ENCODE peak calls at places on chromosomes 11 and 22, in six cellular contexts. One of them, this sample, is unnamed.
A peak's percentile ranks its signal among the peaks of the same experiment; 100 is the strongest.

GRCh38 chr22:38655532-38656255 is 498 bp downstream of the FAM227A start:
- DNase-seq in stimulated activated CD8-positive, alpha-beta memory T cell treated with anti-CD3 and anti-CD28 coated beads, Interleukin-15, amount 100 ng/mL, for 48 hours: no peak
- DNase-seq in iPS DF 6.9: no peak
- DNase-seq in stimulated activated CD4-positive, alpha-beta T cell treated with anti-CD3 and anti-CD28 coated beads, Interleukin-12 subunit alpha, Interleukin-12 subunit beta, amount 100 ng/mL, for 48 hours: no peak
- DNase-seq in progenitor cell of endocrine pancreas: no peak
- DNase-seq in heart left ventricle: no peak
- DNase-seq in this sample: no peak

GRCh38 chr11:130001491-130002351 is 914 bp downstream of the PRDM10 start:
- DNase-seq in stimulated activated CD8-positive, alpha-beta memory T cell treated with anti-CD3 and anti-CD28 coated beads, Interleukin-15, amount 100 ng/mL, for 48 hours: peak; percentile 18
- DNase-seq in iPS DF 6.9: no peak
- DNase-seq in stimulated activated CD4-positive, alpha-beta T cell treated with anti-CD3 and anti-CD28 coated beads, Interleukin-12 subunit alpha, Interleukin-12 subunit beta, amount 100 ng/mL, for 48 hours: no peak
- DNase-seq in progenitor cell of endocrine pancreas: no peak
- DNase-seq in heart left ventricle: peak; percentile 74
- DNase-seq in this sample: peak; percentile 16

GRCh38 chr11:84261707-84262106 is 975.5 kb upstream of the CCDC90B start:
- DNase-seq in stimulated activated CD8-positive, alpha-beta memory T cell treated with anti-CD3 and anti-CD28 coated beads, Interleukin-15, amount 100 ng/mL, for 48 hours: no peak
- DNase-seq in iPS DF 6.9: peak; percentile 9
- DNase-seq in stimulated activated CD4-positive, alpha-beta T cell treated with anti-CD3 and anti-CD28 coated beads, Interleukin-12 subunit alpha, Interleukin-12 subunit beta, amount 100 ng/mL, for 48 hours: no peak
- DNase-seq in progenitor cell of endocrine pancreas: no peak
- DNase-seq in heart left ventricle: no peak
- DNase-seq in this sample: peak; percentile 9

GRCh38 chr22:31139066-31139465 is 1.2 kb downstream of the PLA2G3 start:
- DNase-seq in stimulated activated CD8-positive, alpha-beta memory T cell treated with anti-CD3 and anti-CD28 coated beads, Interleukin-15, amount 100 ng/mL, for 48 hours: no peak
- DNase-seq in iPS DF 6.9: no peak
- DNase-seq in stimulated activated CD4-positive, alpha-beta T cell treated with anti-CD3 and anti-CD28 coated beads, Interleukin-12 subunit alpha, Interleukin-12 subunit beta, amount 100 ng/mL, for 48 hours: no peak
- DNase-seq in progenitor cell of endocrine pancreas: no peak
- DNase-seq in heart left ventricle: peak; percentile 14
- DNase-seq in this sample: no peak

GRCh38 chr11:115170133-115170815 is 333.9 kb downstream of the CADM1 start:
- DNase-seq in stimulated activated CD8-positive, alpha-beta memory T cell treated with anti-CD3 and anti-CD28 coated beads, Interleukin-15, amount 100 ng/mL, for 48 hours: no peak
- DNase-seq in iPS DF 6.9: peak; percentile 33
- DNase-seq in stimulated activated CD4-positive, alpha-beta T cell treated with anti-CD3 and anti-CD28 coated beads, Interleukin-12 subunit alpha, Interleukin-12 subunit beta, amount 100 ng/mL, for 48 hours: no peak
- DNase-seq in progenitor cell of endocrine pancreas: peak; percentile 28
- DNase-seq in heart left ventricle: no peak
- DNase-seq in this sample: no peak

GRCh38 chr11:35662061-35662648 is 420 bp upstream of the TRIM44 start:
- DNase-seq in stimulated activated CD8-positive, alpha-beta memory T cell treated with anti-CD3 and anti-CD28 coated beads, Interleukin-15, amount 100 ng/mL, for 48 hours: no peak
- DNase-seq in iPS DF 6.9: no peak
- DNase-seq in stimulated activated CD4-positive, alpha-beta T cell treated with anti-CD3 and anti-CD28 coated beads, Interleukin-12 subunit alpha, Interleukin-12 subunit beta, amount 100 ng/mL, for 48 hours: no peak
- DNase-seq in progenitor cell of endocrine pancreas: no peak
- DNase-seq in heart left ventricle: no peak
- DNase-seq in this sample: no peak

GRCh38 chr11:69380451-69380901 is 86.5 kb downstream of the MYEOV start:
- DNase-seq in stimulated activated CD8-positive, alpha-beta memory T cell treated with anti-CD3 and anti-CD28 coated beads, Interleukin-15, amount 100 ng/mL, for 48 hours: no peak
- DNase-seq in iPS DF 6.9: no peak
- DNase-seq in stimulated activated CD4-positive, alpha-beta T cell treated with anti-CD3 and anti-CD28 coated beads, Interleukin-12 subunit alpha, Interleukin-12 subunit beta, amount 100 ng/mL, for 48 hours: no peak
- DNase-seq in progenitor cell of endocrine pancreas: no peak
- DNase-seq in heart left ventricle: no peak
- DNase-seq in this sample: no peak

GRCh38 chr22:19086944-19087343 is 35.3 kb downstream of the DGCR2 start:
- DNase-seq in stimulated activated CD8-positive, alpha-beta memory T cell treated with anti-CD3 and anti-CD28 coated beads, Interleukin-15, amount 100 ng/mL, for 48 hours: no peak
- DNase-seq in iPS DF 6.9: no peak
- DNase-seq in stimulated activated CD4-positive, alpha-beta T cell treated with anti-CD3 and anti-CD28 coated beads, Interleukin-12 subunit alpha, Interleukin-12 subunit beta, amount 100 ng/mL, for 48 hours: no peak
- DNase-seq in progenitor cell of endocrine pancreas: no peak
- DNase-seq in heart left ventricle: no peak
- DNase-seq in this sample: no peak

GRCh38 chr22:33923660-33924246 is 3.5 kb upstream of the LARGE1 start:
- DNase-seq in stimulated activated CD8-positive, alpha-beta memory T cell treated with anti-CD3 and anti-CD28 coated beads, Interleukin-15, amount 100 ng/mL, for 48 hours: no peak
- DNase-seq in iPS DF 6.9: no peak
- DNase-seq in stimulated activated CD4-positive, alpha-beta T cell treated with anti-CD3 and anti-CD28 coated beads, Interleukin-12 subunit alpha, Interleukin-12 subunit beta, amount 100 ng/mL, for 48 hours: no peak
- DNase-seq in progenitor cell of endocrine pancreas: peak; percentile 46
- DNase-seq in heart left ventricle: no peak
- DNase-seq in this sample: no peak

GRCh38 chr22:19962909-19963806 is 21.5 kb upstream of the TXNRD2 start:
- DNase-seq in stimulated activated CD8-positive, alpha-beta memory T cell treated with anti-CD3 and anti-CD28 coated beads, Interleukin-15, amount 100 ng/mL, for 48 hours: peak; percentile 59
- DNase-seq in iPS DF 6.9: no peak
- DNase-seq in stimulated activated CD4-positive, alpha-beta T cell treated with anti-CD3 and anti-CD28 coated beads, Interleukin-12 subunit alpha, Interleukin-12 subunit beta, amount 100 ng/mL, for 48 hours: peak; percentile 44
- DNase-seq in progenitor cell of endocrine pancreas: peak; percentile 61
- DNase-seq in heart left ventricle: peak; percentile 40
- DNase-seq in this sample: no peak

GRCh38 chr11:100739636-100740035 is 52.5 kb downstream of the ARHGAP42 start:
- DNase-seq in stimulated activated CD8-positive, alpha-beta memory T cell treated with anti-CD3 and anti-CD28 coated beads, Interleukin-15, amount 100 ng/mL, for 48 hours: no peak
- DNase-seq in iPS DF 6.9: no peak
- DNase-seq in stimulated activated CD4-positive, alpha-beta T cell treated with anti-CD3 and anti-CD28 coated beads, Interleukin-12 subunit alpha, Interleukin-12 subunit beta, amount 100 ng/mL, for 48 hours: no peak
- DNase-seq in progenitor cell of endocrine pancreas: no peak
- DNase-seq in heart left ventricle: no peak
- DNase-seq in this sample: no peak

GRCh38 chr11:128336203-128336602 is 251.2 kb downstream of the ETS1 start:
- DNase-seq in stimulated activated CD8-positive, alpha-beta memory T cell treated with anti-CD3 and anti-CD28 coated beads, Interleukin-15, amount 100 ng/mL, for 48 hours: no peak
- DNase-seq in iPS DF 6.9: no peak
- DNase-seq in stimulated activated CD4-positive, alpha-beta T cell treated with anti-CD3 and anti-CD28 coated beads, Interleukin-12 subunit alpha, Interleukin-12 subunit beta, amount 100 ng/mL, for 48 hours: no peak
- DNase-seq in progenitor cell of endocrine pancreas: no peak
- DNase-seq in heart left ventricle: peak; percentile 78
- DNase-seq in this sample: no peak

This sample was measured in anterior cingulate cortex.